ENCODE peak calls at places on chromosomes 12 and 14, in five cellular contexts. M is activated naive CD8-positive, alpha-beta T cell treated with anti-CD3 and anti-CD28 coated beads, Interleukin-2, amount 50 U/mL, for 16 hours; P is RPMI7951; D is NCI-H1694 treated with DMSO at 0.1 percent for 48 hours; S is brain microvascular endothelial cell. X is an unnamed sample.

GRCh38 chr14:71538949-71539659 is 393.1 kb upstream of the RGS6 start:
- DNase-seq in P (no peak), D (no peak), S (no peak), M (no peak), X (no peak)

GRCh38 chr12:89350661-89351488 is 1.4 kb downstream of the DUSP6 start:
- DNase-seq in M (no peak), S (no peak), P (peak; percentile 21), D (no peak), X (no peak)

GRCh38 chr12:40204337-40204736 is 20.5 kb upstream of the LRRK2 start:
- DNase-seq in M (no peak), S (no peak), P (no peak), D (no peak), X (no peak)

GRCh38 chr14:99322731-99323599 is 51.0 kb upstream of the BCL11B start:
- DNase-seq in D (no peak), S (no peak), P (peak; percentile 55), M (no peak), X (peak; percentile 3)

GRCh38 chr12:87812030-87812429 is 217.2 kb downstream of the C12orf50 start:
- DNase-seq in S (no peak), M (no peak), P (no peak), D (no peak), X (no peak)

GRCh38 chr12:1531160-1531653 is 63.2 kb downstream of the FBXL14 start:
- DNase-seq in D (no peak), M (no peak), S (no peak), P (no peak), X (no peak)

GRCh38 chr12:54019924-54020586 is 8.2 kb upstream of the HOXC6 start:
- DNase-seq in M (no peak), S (no peak), P (peak; percentile 71), D (no peak), X (no peak)

GRCh38 chr14:21268612-21269251 is 510 bp downstream of the HNRNPC start:
- DNase-seq in P (peak; percentile 53), D (peak; percentile 17), M (no peak), S (peak; percentile 39), X (peak; percentile 61)

GRCh38 chr12:72684491-72684890 is 412.3 kb downstream of the TRHDE start:
- DNase-seq in M (no peak), D (no peak), P (no peak), S (no peak), X (no peak)

GRCh38 chr12:108798551-108799221 is 58.7 kb downstream of the SSH1 start:
- DNase-seq in D (no peak), S (peak; percentile 30), M (no peak), P (no peak), X (no peak)

GRCh38 chr14:37709419-37710195 is 114.2 kb downstream of the TTC6 start:
- DNase-seq in P (no peak), D (peak; percentile 38), M (no peak), S (peak; percentile 13), X (no peak)

GRCh38 chr12:132783917-132784531 is 22.4 kb upstream of the ANKLE2 start:
- DNase-seq in P (peak; percentile 56), S (no peak), M (no peak), D (no peak), X (no peak)

GRCh38 chr12:91250273-91250672 is 67.7 kb upstream of the DCN start:
- DNase-seq in D (no peak), M (no peak), S (no peak), P (no peak), X (no peak)

GRCh38 chr14:35229495-35230089 is 62.6 kb upstream of the PSMA6 start:
- DNase-seq in P (peak; percentile 10), S (no peak), M (no peak), D (peak; percentile 70), X (no peak)

GRCh38 chr12:69701821-69702220 is 2.7 kb upstream of the BEST3 start:
- DNase-seq in M (no peak), D (no peak), P (peak; percentile 56), S (no peak), X (no peak)

GRCh38 chr12:2970744-2971143 is 11.5 kb downstream of the TEAD4 start:
- DNase-seq in M (no peak), S (no peak), D (no peak), P (no peak), X (no peak)

GRCh38 chr12:16618256-16618655 is 12.3 kb upstream of the LMO3 start:
- DNase-seq in D (no peak), P (no peak), M (no peak), S (no peak), X (no peak)

GRCh38 chr12:49750027-49750977 is 8.9 kb downstream of the TMBIM6 start:
- DNase-seq in P (peak; percentile 28), M (no peak), D (no peak), S (peak; percentile 32), X (no peak)

GRCh38 chr14:91228112-91229004 is 16.1 kb downstream of the GPR68 start:
- DNase-seq in S (peak; percentile 78), P (peak; percentile 72), M (no peak), D (no peak), X (no peak)

GRCh38 chr12:110270125-110270962 is 10.7 kb upstream of the ATP2A2 start:
- DNase-seq in P (peak; percentile 79), S (peak; percentile 49), M (no peak), D (peak; percentile 70), X (no peak)